ENCODE peak calls at places on chromosomes 2 and 18, in nine cellular contexts. E, B, N, F, L, K, O, R and U are unnamed samples.

GRCh38 chr2:8454797-8455196 is 227.1 kb upstream of the ID2 start:
- DNase-seq in E (no peak), B (no peak), N (no peak), F (no peak), L (peak), K (no peak), O (no peak), R (no peak), U (no peak)

GRCh38 chr2:43402002-43402401 is 175.6 kb upstream of the ZFP36L2 start:
- DNase-seq in E (no peak), B (no peak), N (no peak), F (no peak), L (no peak), K (no peak), O (no peak), R (no peak), U (no peak)

GRCh38 chr2:43178602-43179542 is 47.5 kb downstream of the ZFP36L2 start:
- DNase-seq in E (peak), B (peak), N (peak), F (peak), L (peak), K (peak), O (peak), R (peak), U (no peak)

GRCh38 chr2:233439191-233439590 is 84.9 kb downstream of the DGKD start:
- DNase-seq in E (no peak), B (no peak), N (peak), F (no peak), L (peak), K (no peak), O (peak), R (peak), U (no peak)

GRCh38 chr2:15034246-15034645 is 401.7 kb downstream of the LRATD1 start:
- DNase-seq in E (no peak), B (no peak), N (no peak), F (no peak), L (no peak), K (no peak), O (no peak), R (no peak), U (no peak)

GRCh38 chr2:29262681-29263260 is 147.6 kb downstream of the CLIP4 start:
- DNase-seq in E (no peak), B (no peak), N (no peak), F (no peak), L (no peak), K (no peak), O (no peak), R (peak), U (no peak)

GRCh38 chr2:42196403-42197267 is 27.5 kb downstream of the EML4 start:
- DNase-seq in E (no peak), B (peak), N (peak), F (no peak), L (no peak), K (peak), O (peak), R (peak), U (no peak)

GRCh38 chr2:212953170-212953920 is 198.1 kb downstream of the IKZF2 start:
- DNase-seq in E (no peak), B (no peak), N (no peak), F (no peak), L (no peak), K (no peak), O (no peak), R (no peak), U (no peak)

GRCh38 chr2:157751462-157752058 is 122.9 kb upstream of the ACVR1C start:
- DNase-seq in E (no peak), B (no peak), N (peak), F (no peak), L (no peak), K (no peak), O (peak), R (peak), U (no peak)

GRCh38 chr18:35242426-35242825 is 1.6 kb downstream of the ZNF397 start:
- DNase-seq in E (no peak), B (no peak), N (no peak), F (no peak), L (no peak), K (no peak), O (no peak), R (no peak), U (no peak)

GRCh38 chr2:8477511-8478132 is 204.2 kb upstream of the ID2 start:
- DNase-seq in E (peak), B (no peak), N (no peak), F (no peak), L (no peak), K (no peak), O (no peak), R (no peak), U (no peak)

GRCh38 chr2:118737690-118738089 is 109.8 kb downstream of the EN1 start:
- DNase-seq in E (no peak), B (no peak), N (no peak), F (no peak), L (no peak), K (no peak), O (no peak), R (no peak), U (no peak)

DNA sequence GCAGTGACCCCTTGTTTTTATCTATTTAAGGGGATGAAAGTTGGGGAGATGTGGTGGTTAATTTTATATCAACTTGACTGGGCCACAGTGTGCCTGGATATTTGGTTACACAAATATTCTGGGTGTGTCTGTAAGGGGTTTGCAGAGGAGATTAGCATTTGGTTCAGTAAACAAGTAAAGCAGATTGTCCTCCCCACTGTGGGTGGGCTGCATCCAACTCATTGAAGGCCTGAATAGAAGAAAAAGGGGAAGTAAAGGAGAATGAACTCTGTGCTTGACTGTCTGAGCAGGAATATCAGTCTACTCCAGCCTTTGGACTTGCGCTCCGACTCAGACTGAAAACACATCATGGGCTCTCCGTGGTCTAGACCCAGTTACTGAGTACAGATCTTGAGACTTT is 80.9 kb downstream of the GCA start:
- DNase-seq in E (no peak), B (no peak), N (no peak), F (no peak), L (no peak), K (no peak), O (no peak), R (no peak), U (no peak)
- H3K4me3 ChIP-seq in E (no peak), B (no peak), N (no peak), F (no peak), L (no peak), K (no peak), O (no peak), R (no peak), U (no peak)

GRCh38 chr2:203500297-203500696 is 34.8 kb downstream of the RAPH1 start:
- DNase-seq in E (no peak), B (no peak), N (no peak), F (no peak), L (no peak), K (no peak), O (no peak), R (no peak), U (no peak)
- TF ChIP-seq CTCF in E (no peak), B (no peak), N (no peak), F (no peak), L (no peak), K (no peak), O (no peak), R (no peak), U (no peak)

DNA sequence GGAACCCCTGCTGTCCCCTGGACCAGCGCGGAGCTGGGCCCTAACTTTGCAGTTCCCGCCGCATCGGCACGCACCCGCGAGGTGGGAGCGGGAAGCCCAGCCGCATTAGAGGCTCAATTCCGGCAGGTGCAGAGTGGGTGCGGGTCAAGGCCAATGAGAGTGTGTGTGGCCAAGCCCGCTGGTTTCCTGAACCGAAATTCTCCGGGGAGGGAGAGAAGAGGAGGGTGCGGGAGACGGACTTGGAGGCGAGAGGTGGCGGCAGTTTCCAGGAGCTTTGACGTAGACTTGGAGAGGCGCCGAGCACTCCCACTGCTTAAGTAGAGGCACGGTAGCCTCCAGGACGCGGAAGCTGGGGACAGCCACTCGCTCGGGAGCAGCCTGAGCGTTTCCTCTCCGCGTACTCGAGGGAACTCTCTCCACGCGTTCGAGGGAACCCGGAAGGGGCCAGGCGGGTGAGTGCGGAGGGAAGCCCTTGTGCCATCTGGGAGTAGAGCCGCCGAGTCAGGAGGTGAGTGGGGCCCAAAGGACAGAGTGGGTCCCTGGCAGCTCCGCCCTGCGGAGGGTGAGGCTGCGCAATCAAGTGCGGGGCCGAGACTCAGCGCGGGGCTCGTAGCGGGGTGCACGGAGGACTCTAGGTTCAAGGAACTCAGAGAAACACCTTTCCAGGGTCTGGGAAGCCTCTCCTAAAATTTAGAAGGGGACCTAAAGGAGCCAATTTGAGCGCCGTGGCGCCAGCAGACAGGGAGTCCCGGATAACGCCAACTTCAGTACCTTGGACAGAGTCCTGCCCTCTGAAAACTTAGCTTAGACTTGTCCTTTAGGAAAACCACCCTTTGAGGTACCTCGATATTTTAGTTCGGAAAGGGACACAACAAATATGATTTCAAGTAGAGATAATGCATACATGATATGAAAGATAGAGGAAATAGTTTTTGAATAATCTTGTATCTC is at the start of gene FAM237A:
- DNase-seq in E (peak), B (peak), N (peak), F (peak), L (no peak), K (peak), O (peak), R (peak), U (peak)
- H3K4me3 ChIP-seq in E (no peak), B (no peak), N (no peak), F (no peak), L (peak), K (no peak), O (no peak), R (no peak), U (no peak)

DNA sequence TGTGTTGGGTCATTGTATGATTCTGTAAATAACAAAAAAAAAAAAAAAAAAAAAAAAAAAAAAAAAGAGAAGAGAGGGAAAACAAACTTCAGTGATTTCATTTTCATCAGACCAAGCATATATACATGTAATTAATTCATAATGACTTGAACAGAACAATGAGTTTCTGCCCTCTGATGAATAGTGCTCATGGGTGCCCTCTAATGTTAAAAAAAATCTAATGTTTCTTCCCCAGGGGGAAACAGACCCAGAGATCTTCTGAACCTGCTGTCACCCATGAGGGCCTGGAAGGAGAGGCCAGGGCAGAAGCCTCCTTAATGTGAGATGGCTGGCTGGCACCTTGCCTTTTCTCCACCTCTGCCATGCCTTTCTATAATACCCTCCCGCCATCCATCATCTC is 289.2 kb downstream of the ZNF521 start:
- DNase-seq in E (no peak), B (no peak), N (no peak), F (no peak), L (no peak), K (no peak), O (no peak), R (no peak), U (no peak)
- TF ChIP-seq CTCF in E (no peak), B (no peak), N (no peak), F (no peak), L (no peak), K (no peak), O (no peak), R (no peak), U (peak)

DNA sequence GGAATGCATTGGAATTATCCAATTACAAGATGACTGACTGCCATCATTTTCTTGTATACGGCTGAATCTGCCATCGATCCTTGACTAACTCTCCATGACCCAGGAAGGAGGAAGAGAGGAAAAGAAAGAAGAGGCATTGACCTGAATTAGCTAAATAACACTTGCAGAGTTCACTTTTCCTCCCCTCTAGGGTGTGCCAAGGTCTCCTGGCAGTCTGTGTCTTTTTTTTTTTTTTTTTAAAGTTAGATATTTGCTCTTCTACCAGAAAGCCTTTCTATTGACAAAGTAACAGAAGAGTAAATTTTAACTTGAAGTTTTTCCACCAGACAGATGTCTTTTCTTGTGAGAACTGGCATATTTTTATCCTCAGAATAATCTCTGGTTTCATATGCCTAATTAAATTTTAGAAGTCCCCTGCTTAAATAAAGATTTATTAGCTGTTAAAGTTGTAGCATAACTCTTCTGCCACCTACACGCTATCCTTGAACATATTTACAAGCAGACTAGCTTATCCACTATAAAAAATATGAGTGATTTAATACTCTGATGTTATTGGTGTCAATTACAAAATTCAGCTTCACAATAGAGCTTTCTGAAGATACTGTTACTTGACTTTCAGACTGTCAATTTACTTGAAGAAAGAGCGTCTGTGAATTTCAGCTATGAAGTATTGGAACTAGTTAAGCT is 171.7 kb upstream of the ETAA1 start:
- DNase-seq in E (no peak), B (no peak), N (no peak), F (no peak), L (no peak), K (no peak), O (no peak), R (no peak), U (peak)
- H3K4me3 ChIP-seq in E (no peak), B (no peak), N (no peak), F (no peak), L (no peak), K (no peak), O (no peak), R (no peak), U (no peak)

DNA sequence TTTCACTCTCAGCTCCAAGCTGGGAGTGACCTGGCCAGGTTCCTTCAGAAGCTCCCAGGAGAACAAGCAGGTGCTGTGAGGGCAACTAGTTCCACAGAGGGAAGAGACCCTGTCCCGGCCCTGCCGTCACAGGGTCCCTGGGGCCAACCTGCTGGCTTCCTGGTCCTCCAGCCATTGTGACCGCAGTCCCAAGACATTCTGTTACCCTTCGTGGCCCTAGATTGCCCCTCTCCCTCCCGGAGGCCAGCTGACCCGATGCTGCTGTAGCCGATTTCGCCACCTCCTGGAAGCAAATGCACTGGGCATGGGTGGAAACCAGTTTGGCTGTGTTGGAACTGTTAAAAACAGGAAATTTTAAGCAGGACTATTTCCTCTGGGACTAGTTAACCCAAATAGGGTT is 55.4 kb downstream of the EPAS1 start:
- DNase-seq in E (peak), B (no peak), N (no peak), F (no peak), L (peak), K (no peak), O (peak), R (no peak), U (no peak)
- TF ChIP-seq CTCF in E (no peak), B (peak), N (no peak), F (no peak), L (peak), K (no peak), O (peak), R (no peak), U (no peak)

GRCh38 chr18:9177466-9177865 is 40.9 kb downstream of the ANKRD12 start:
- DNase-seq in E (no peak), B (no peak), N (no peak), F (no peak), L (no peak), K (no peak), O (no peak), R (no peak), U (no peak)

GRCh38 chr18:9182852-9183399 is 46.3 kb downstream of the ANKRD12 start:
- DNase-seq in E (no peak), B (no peak), N (no peak), F (no peak), L (no peak), K (no peak), O (no peak), R (no peak), U (no peak)

GRCh38 chr18:9184998-9185613 is 48.5 kb downstream of the ANKRD12 start:
- DNase-seq in E (no peak), B (no peak), N (no peak), F (no peak), L (no peak), K (no peak), O (peak), R (no peak), U (no peak)

GRCh38 chr18:9178557-9178956 is 42.0 kb downstream of the ANKRD12 start:
- DNase-seq in E (no peak), B (no peak), N (no peak), F (no peak), L (no peak), K (no peak), O (no peak), R (no peak), U (no peak)

GRCh38 chr18:9181275-9181674 is 44.7 kb downstream of the ANKRD12 start:
- DNase-seq in E (no peak), B (no peak), N (no peak), F (no peak), L (no peak), K (no peak), O (no peak), R (no peak), U (no peak)
- H3K4me3 ChIP-seq in E (no peak), B (no peak), N (no peak), F (no peak), L (no peak), K (no peak), O (no peak), R (no peak), U (no peak)

GRCh38 chr2:215808996-215809395 is 204.4 kb downstream of the MREG start:
- DNase-seq in E (no peak), B (no peak), N (peak), F (no peak), L (no peak), K (no peak), O (peak), R (no peak), U (no peak)
- TF ChIP-seq CTCF in E (no peak), B (no peak), N (peak), F (peak), L (peak), K (no peak), O (peak), R (peak), U (no peak)